ENCODE peak calls at places on chromosomes 3 and 15, in six cellular contexts. D, L, T, V, O and P are unnamed samples.

GRCh38 chr3:42588625-42589024 is 2.0 kb upstream of the SS18L2 start:
- DNase-seq in D (no peak), L (no peak), T (no peak), V (no peak), O (no peak), P (no peak)

GRCh38 chr3:13494463-13495350 is 14.6 kb downstream of the HDAC11 start:
- DNase-seq in D (no peak), L (no peak), T (no peak), V (peak), O (peak), P (peak)

GRCh38 chr15:77803487-77803886 is 170.8 kb upstream of the LINGO1 start:
- DNase-seq in D (no peak), L (no peak), T (no peak), V (no peak), O (no peak), P (no peak)

GRCh38 chr15:101059381-101060341 is 140.5 kb downstream of the LRRK1 start:
- DNase-seq in D (no peak), L (no peak), T (no peak), V (no peak), O (no peak), P (no peak)

GRCh38 chr3:179929091-179929529 is 107.6 kb downstream of the PEX5L start:
- DNase-seq in D (peak), L (peak), T (peak), V (peak), O (peak), P (no peak)

GRCh38 chr3:42097166-42097946 is 6.2 kb downstream of the TRAK1 start:
- DNase-seq in D (no peak), L (no peak), T (no peak), V (peak), O (no peak), P (no peak)

GRCh38 chr3:13850161-13850945 is 29.5 kb downstream of the WNT7A start:
- DNase-seq in D (no peak), L (no peak), T (no peak), V (no peak), O (no peak), P (peak)

GRCh38 chr3:42827654-42828053 is 18.4 kb downstream of the ACKR2 start:
- DNase-seq in D (no peak), L (no peak), T (no peak), V (no peak), O (no peak), P (no peak)

GRCh38 chr3:54837964-54838363 is 89.9 kb downstream of the LRTM1 start:
- DNase-seq in D (no peak), L (no peak), T (no peak), V (peak), O (no peak), P (no peak)

GRCh38 chr15:40087095-40087805 is 21.4 kb downstream of the BMF start:
- DNase-seq in D (no peak), L (no peak), T (no peak), V (no peak), O (no peak), P (no peak)

GRCh38 chr3:106809633-106810460 is 567.4 kb upstream of the CCDC54 start:
- DNase-seq in D (no peak), L (no peak), T (no peak), V (peak), O (no peak), P (no peak)